ENCODE peak calls at places on chromosome 21, in six cellular contexts. W is IMR-90, N is coronary artery, Z is HFF-Myc, K is WERI-Rb-1, A is GM06990. C is an unnamed sample.

GRCh38 chr21:43304621-43305335 is 122.2 kb downstream of the SIK1 start:
- DNase-seq in A (no peak), Z (no peak), W (no peak), N (no peak), K (no peak), C (no peak)

GRCh38 chr21:44466351-44466954 is 11.1 kb downstream of the LRRC3 start:
- DNase-seq in K (no peak), A (no peak), Z (no peak), N (no peak), W (no peak), C (no peak)

GRCh38 chr21:43874085-43874785 is 9.2 kb downstream of the AGPAT3 start:
- DNase-seq in Z (no peak), W (no peak), K (no peak), A (no peak), N (no peak), C (no peak)

GRCh38 chr21:27649746-27650145 is 682.9 kb upstream of the ADAMTS5 start:
- DNase-seq in K (no peak), N (no peak), W (peak), A (no peak), Z (no peak), C (no peak)

GRCh38 chr21:27261676-27262075 is 294.8 kb upstream of the ADAMTS5 start:
- DNase-seq in A (no peak), W (no peak), Z (no peak), N (no peak), K (no peak), C (no peak)

GRCh38 chr21:45289655-45290515 is 2.2 kb upstream of the POFUT2 start:
- DNase-seq in W (peak), Z (no peak), A (no peak), K (no peak), N (peak), C (no peak)

GRCh38 chr21:43021191-43021590 is 46.8 kb downstream of the PKNOX1 start:
- DNase-seq in N (no peak), K (no peak), A (no peak), W (no peak), Z (no peak), C (no peak)

GRCh38 chr21:27776925-27777553 is 810.2 kb upstream of the ADAMTS5 start:
- DNase-seq in K (no peak), A (no peak), W (no peak), N (no peak), Z (no peak), C (no peak)

GRCh38 chr21:14569026-14569425 is 22.9 kb upstream of the SAMSN1 start:
- DNase-seq in N (no peak), W (no peak), A (no peak), K (no peak), Z (no peak), C (no peak)

GRCh38 chr21:39451332-39452206 is at the start of gene SH3BGR:
- DNase-seq in A (no peak), K (no peak), N (peak), Z (no peak), W (no peak), C (peak)

GRCh38 chr21:22597660-22598255 is 1599.5 kb downstream of the NCAM2 start:
- DNase-seq in W (no peak), N (no peak), K (no peak), Z (no peak), A (no peak), C (no peak)

GRCh38 chr21:36126621-36127110 is 8.2 kb upstream of the CBR3 start:
- DNase-seq in W (no peak), N (no peak), A (no peak), Z (no peak), K (no peak), C (no peak)

GRCh38 chr21:44090332-44090731 is 16.9 kb upstream of the PWP2 start:
- DNase-seq in K (no peak), A (no peak), N (peak), W (no peak), Z (no peak), C (peak)

GRCh38 chr21:21807598-21807903 is 809.3 kb downstream of the NCAM2 start:
- DNase-seq in A (no peak), W (no peak), Z (no peak), N (no peak), K (no peak), C (no peak)

GRCh38 chr21:44583800-44584147 is 3.4 kb upstream of the KRTAP10-5 start:
- DNase-seq in Z (no peak), K (no peak), A (no peak), W (no peak), N (no peak), C (no peak)

GRCh38 chr21:45019887-45020537 is 54.4 kb upstream of the ADARB1 start:
- DNase-seq in K (peak), A (peak), Z (no peak), W (no peak), N (no peak), C (no peak)

GRCh38 chr21:28884481-28884880 is 108.2 kb downstream of the LTN1 start:
- DNase-seq in A (peak), Z (no peak), K (no peak), N (no peak), W (peak), C (no peak)

GRCh38 chr21:36092676-36093075 is 22.9 kb downstream of the CBR1 start:
- DNase-seq in A (no peak), K (no peak), Z (no peak), W (no peak), N (no peak), C (no peak)

GRCh38 chr21:23887709-23888303 is 1719.5 kb downstream of the MRPL39 start:
- DNase-seq in N (no peak), Z (no peak), K (no peak), W (no peak), A (no peak), C (no peak)

GRCh38 chr21:38839370-38839681 is 33.6 kb downstream of the ETS2 start:
- DNase-seq in A (no peak), Z (no peak), K (no peak), W (no peak), N (no peak), C (peak)

GRCh38 chr21:46326110-46326703 is 2.3 kb downstream of the PCNT start:
- DNase-seq in N (no peak), Z (no peak), A (no peak), W (no peak), K (peak), C (no peak)
- H3K4me3 ChIP-seq in N (no peak), Z (peak), A (no peak), W (no peak), K (peak), C (no peak)

DNA sequence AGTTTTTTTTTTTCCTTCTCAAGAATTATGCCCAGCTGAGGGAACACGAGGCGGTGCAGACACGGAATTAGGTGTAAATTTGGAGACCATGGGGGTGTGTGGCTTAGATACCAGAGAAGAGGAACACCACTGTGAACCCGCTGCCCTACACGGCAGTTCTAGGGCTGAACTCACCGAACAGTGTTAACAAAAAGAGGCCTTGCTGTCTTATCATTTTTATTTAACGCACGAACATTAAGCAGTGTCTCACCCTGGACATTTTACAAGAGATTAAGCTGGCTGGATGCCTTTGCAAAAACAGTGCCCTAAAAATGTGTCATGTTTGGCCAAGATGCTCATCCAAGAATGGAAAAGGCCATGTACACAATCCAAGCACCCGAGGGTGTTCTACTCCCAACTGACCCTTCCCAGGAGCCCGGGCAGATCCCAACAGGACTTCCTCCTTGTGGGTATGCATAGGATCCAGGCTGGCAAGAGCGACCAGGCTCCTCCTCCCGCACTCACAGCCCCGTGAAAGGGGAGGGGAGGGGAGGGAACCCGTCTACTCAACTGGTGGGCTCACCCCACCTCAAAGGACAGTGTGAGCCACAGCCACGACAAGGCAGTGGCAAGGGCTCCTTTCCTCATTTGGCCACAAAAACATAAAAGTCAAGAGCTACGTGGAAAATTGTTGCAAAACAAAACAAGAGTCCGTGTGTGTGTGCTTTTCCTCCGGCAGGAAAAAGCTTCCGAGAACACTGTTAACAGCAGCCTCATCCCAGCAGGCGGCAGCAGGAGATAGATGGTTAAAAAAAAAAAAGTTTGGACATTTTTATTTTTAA is 20.3 kb downstream of the C2CD2 start:
- DNase-seq in W (peak), K (no peak), A (no peak), N (no peak), Z (no peak), C (no peak)
- H3K4me3 ChIP-seq in W (peak), K (no peak), A (no peak), N (peak), Z (no peak), C (no peak)

GRCh38 chr21:32256226-32256625 is 22.6 kb downstream of the MIS18A start:
- DNase-seq in W (no peak), N (no peak), A (no peak), Z (no peak), K (no peak), C (no peak)
- H3K4me3 ChIP-seq in W (no peak), N (peak), A (no peak), Z (no peak), K (no peak), C (no peak)

GRCh38 chr21:18244721-18245486 is at the start of gene CHODL:
- DNase-seq in K (peak), W (no peak), N (no peak), Z (no peak), A (no peak), C (no peak)

GRCh38 chr21:18249542-18250152 is 5.0 kb downstream of the CHODL start:
- DNase-seq in Z (no peak), A (no peak), W (no peak), N (no peak), K (peak), C (no peak)

GRCh38 chr21:18251065-18251464 is 6.4 kb downstream of the CHODL start:
- DNase-seq in W (no peak), Z (no peak), K (no peak), N (no peak), A (no peak), C (no peak)

GRCh38 chr21:18248171-18248570 is 3.5 kb downstream of the CHODL start:
- DNase-seq in K (no peak), Z (no peak), A (no peak), W (no peak), N (no peak), C (no peak)

GRCh38 chr21:18245493-18245967 is 897 bp downstream of the CHODL start:
- DNase-seq in W (no peak), A (no peak), K (peak), N (no peak), Z (no peak), C (no peak)
- H3K4me3 ChIP-seq in W (no peak), A (no peak), K (peak), N (peak), Z (no peak), C (peak)